ENCODE peak calls at places on chromosome 12, in six cellular contexts. One of them, this sample, is unnamed.

GRCh38 chr12:119624971-119625370 is 31.4 kb downstream of the TMEM233 start:
- DNase-seq in HepG2: no peak
- DNase-seq in GM10248: no peak
- DNase-seq in transverse colon: no peak
- DNase-seq in MM.1S: no peak
- DNase-seq in Caco-2: no peak
- DNase-seq in this sample: no peak

GRCh38 chr12:64212066-64212746 is 9.9 kb downstream of the KICS2 start:
- DNase-seq in HepG2: no peak
- DNase-seq in GM10248: no peak
- DNase-seq in transverse colon: no peak
- DNase-seq in MM.1S: no peak
- DNase-seq in Caco-2: no peak
- DNase-seq in this sample: no peak

GRCh38 chr12:26791328-26791791 is 41.6 kb downstream of the ITPR2 start:
- DNase-seq in HepG2: no peak
- DNase-seq in GM10248: no peak
- DNase-seq in transverse colon: no peak
- DNase-seq in MM.1S: no peak
- DNase-seq in Caco-2: no peak
- DNase-seq in this sample: no peak

GRCh38 chr12:22318122-22318737 is 16.3 kb downstream of the ST8SIA1 start:
- DNase-seq in HepG2: no peak
- DNase-seq in GM10248: no peak
- DNase-seq in transverse colon: no peak
- DNase-seq in MM.1S: no peak
- DNase-seq in Caco-2: no peak
- DNase-seq in this sample: no peak

GRCh38 chr12:27821259-27821973 is 41.4 kb upstream of the MANSC4 start:
- DNase-seq in HepG2: peak
- DNase-seq in GM10248: peak
- DNase-seq in transverse colon: peak
- DNase-seq in MM.1S: peak
- DNase-seq in Caco-2: peak
- DNase-seq in this sample: no peak

GRCh38 chr12:58033831-58034230 is 92.5 kb downstream of the ATP23 start:
- DNase-seq in HepG2: no peak
- DNase-seq in GM10248: no peak
- DNase-seq in transverse colon: no peak
- DNase-seq in MM.1S: no peak
- DNase-seq in Caco-2: no peak
- DNase-seq in this sample: no peak

GRCh38 chr12:41018010-41018409 is 170.1 kb upstream of the PDZRN4 start:
- DNase-seq in HepG2: peak
- DNase-seq in GM10248: no peak
- DNase-seq in transverse colon: no peak
- DNase-seq in MM.1S: no peak
- DNase-seq in Caco-2: no peak
- DNase-seq in this sample: no peak

GRCh38 chr12:118402251-118402650 is 25.9 kb downstream of the SUDS3 start:
- DNase-seq in HepG2: no peak
- DNase-seq in GM10248: no peak
- DNase-seq in transverse colon: no peak
- DNase-seq in MM.1S: no peak
- DNase-seq in Caco-2: no peak
- DNase-seq in this sample: no peak

GRCh38 chr12:68962855-68963455 is 30.0 kb upstream of the CPM start:
- DNase-seq in HepG2: no peak
- DNase-seq in GM10248: no peak
- DNase-seq in transverse colon: no peak
- DNase-seq in MM.1S: no peak
- DNase-seq in Caco-2: peak
- DNase-seq in this sample: no peak

GRCh38 chr12:123270380-123271181 is 1.1 kb downstream of the CDK2AP1 start:
- DNase-seq in HepG2: peak
- DNase-seq in GM10248: peak
- DNase-seq in transverse colon: peak
- DNase-seq in MM.1S: no peak
- DNase-seq in Caco-2: peak
- DNase-seq in this sample: no peak

GRCh38 chr12:67415473-67415872 is 146.3 kb downstream of the CAND1 start:
- DNase-seq in HepG2: peak
- DNase-seq in GM10248: peak
- DNase-seq in transverse colon: no peak
- DNase-seq in MM.1S: no peak
- DNase-seq in Caco-2: peak
- DNase-seq in this sample: no peak

GRCh38 chr12:94815958-94816357 is 165.6 kb upstream of the TMCC3 start:
- DNase-seq in HepG2: no peak
- DNase-seq in GM10248: no peak
- DNase-seq in transverse colon: no peak
- DNase-seq in MM.1S: no peak
- DNase-seq in Caco-2: no peak
- DNase-seq in this sample: no peak

GRCh38 chr12:102946042-102946441 is 11.4 kb upstream of the ASCL1 start:
- DNase-seq in HepG2: no peak
- DNase-seq in GM10248: no peak
- DNase-seq in transverse colon: no peak
- DNase-seq in MM.1S: no peak
- DNase-seq in Caco-2: no peak
- DNase-seq in this sample: no peak

GRCh38 chr12:131509706-131510105 is 201.2 kb upstream of the SFSWAP start:
- DNase-seq in HepG2: no peak
- DNase-seq in GM10248: no peak
- DNase-seq in transverse colon: no peak
- DNase-seq in MM.1S: no peak
- DNase-seq in Caco-2: no peak
- DNase-seq in this sample: no peak

GRCh38 chr12:103524238-103524875 is 28.6 kb upstream of the C12orf42 start:
- DNase-seq in HepG2: no peak
- DNase-seq in GM10248: no peak
- DNase-seq in transverse colon: no peak
- DNase-seq in MM.1S: no peak
- DNase-seq in Caco-2: no peak
- DNase-seq in this sample: no peak

GRCh38 chr12:67442896-67443295 is 173.7 kb downstream of the CAND1 start:
- DNase-seq in HepG2: no peak
- DNase-seq in GM10248: no peak
- DNase-seq in transverse colon: no peak
- DNase-seq in MM.1S: no peak
- DNase-seq in Caco-2: no peak
- DNase-seq in this sample: no peak

GRCh38 chr12:24078318-24078765 is 128.9 kb upstream of the SOX5 start:
- DNase-seq in HepG2: peak
- DNase-seq in GM10248: no peak
- DNase-seq in transverse colon: no peak
- DNase-seq in MM.1S: no peak
- DNase-seq in Caco-2: peak
- DNase-seq in this sample: no peak

GRCh38 chr12:116539361-116539771 is 19.8 kb upstream of the MAP1LC3B2 start:
- DNase-seq in HepG2: no peak
- DNase-seq in GM10248: no peak
- DNase-seq in transverse colon: no peak
- DNase-seq in MM.1S: no peak
- DNase-seq in Caco-2: no peak
- DNase-seq in this sample: no peak

GRCh38 chr12:39490500-39491276 is 47.8 kb upstream of the KIF21A start:
- DNase-seq in HepG2: no peak
- DNase-seq in GM10248: no peak
- DNase-seq in transverse colon: no peak
- DNase-seq in MM.1S: no peak
- DNase-seq in Caco-2: no peak
- DNase-seq in this sample: no peak

GRCh38 chr12:130041983-130042812 is 120.1 kb upstream of the FZD10 start:
- DNase-seq in HepG2: no peak
- DNase-seq in GM10248: no peak
- DNase-seq in transverse colon: peak
- DNase-seq in MM.1S: no peak
- DNase-seq in Caco-2: peak
- DNase-seq in this sample: no peak

GRCh38 chr12:25985296-25985992 is 27.0 kb downstream of the RASSF8 start:
- DNase-seq in HepG2: no peak
- DNase-seq in GM10248: no peak
- DNase-seq in transverse colon: no peak
- DNase-seq in MM.1S: no peak
- DNase-seq in Caco-2: no peak
- DNase-seq in this sample: no peak

GRCh38 chr12:62724947-62725447 is 210.0 kb downstream of the PPM1H start:
- DNase-seq in HepG2: peak
- DNase-seq in GM10248: no peak
- DNase-seq in transverse colon: peak
- DNase-seq in MM.1S: no peak
- DNase-seq in Caco-2: peak
- DNase-seq in this sample: no peak

GRCh38 chr12:68612245-68612644 is 1.5 kb downstream of the RAP1B start:
- DNase-seq in HepG2: no peak
- DNase-seq in GM10248: no peak
- DNase-seq in transverse colon: no peak
- DNase-seq in MM.1S: no peak
- DNase-seq in Caco-2: no peak
- DNase-seq in this sample: no peak

GRCh38 chr12:5689773-5690172 is 255.3 kb downstream of the ANO2 start:
- DNase-seq in HepG2: no peak
- DNase-seq in GM10248: no peak
- DNase-seq in transverse colon: no peak
- DNase-seq in MM.1S: no peak
- DNase-seq in Caco-2: peak
- DNase-seq in this sample: no peak
- TF ChIP-seq CTCF in HepG2: no peak
- TF ChIP-seq CTCF in GM10248: no peak
- TF ChIP-seq CTCF in transverse colon: no peak
- TF ChIP-seq CTCF in MM.1S: no peak
- TF ChIP-seq CTCF in Caco-2: peak
- TF ChIP-seq CTCF in this sample: no peak

GRCh38 chr12:100927825-100928224 is 133.2 kb downstream of the ANO4 start:
- DNase-seq in HepG2: no peak
- DNase-seq in GM10248: no peak
- DNase-seq in transverse colon: no peak
- DNase-seq in MM.1S: no peak
- DNase-seq in Caco-2: no peak
- DNase-seq in this sample: no peak

GRCh38 chr12:100926669-100927248 is 132.2 kb downstream of the ANO4 start:
- DNase-seq in HepG2: peak
- DNase-seq in GM10248: no peak
- DNase-seq in transverse colon: peak
- DNase-seq in MM.1S: no peak
- DNase-seq in Caco-2: peak
- DNase-seq in this sample: no peak
- TF ChIP-seq CTCF in HepG2: peak
- TF ChIP-seq CTCF in GM10248: peak
- TF ChIP-seq CTCF in transverse colon: no peak
- TF ChIP-seq CTCF in MM.1S: no peak
- TF ChIP-seq CTCF in Caco-2: peak
- TF ChIP-seq CTCF in this sample: peak

DNA sequence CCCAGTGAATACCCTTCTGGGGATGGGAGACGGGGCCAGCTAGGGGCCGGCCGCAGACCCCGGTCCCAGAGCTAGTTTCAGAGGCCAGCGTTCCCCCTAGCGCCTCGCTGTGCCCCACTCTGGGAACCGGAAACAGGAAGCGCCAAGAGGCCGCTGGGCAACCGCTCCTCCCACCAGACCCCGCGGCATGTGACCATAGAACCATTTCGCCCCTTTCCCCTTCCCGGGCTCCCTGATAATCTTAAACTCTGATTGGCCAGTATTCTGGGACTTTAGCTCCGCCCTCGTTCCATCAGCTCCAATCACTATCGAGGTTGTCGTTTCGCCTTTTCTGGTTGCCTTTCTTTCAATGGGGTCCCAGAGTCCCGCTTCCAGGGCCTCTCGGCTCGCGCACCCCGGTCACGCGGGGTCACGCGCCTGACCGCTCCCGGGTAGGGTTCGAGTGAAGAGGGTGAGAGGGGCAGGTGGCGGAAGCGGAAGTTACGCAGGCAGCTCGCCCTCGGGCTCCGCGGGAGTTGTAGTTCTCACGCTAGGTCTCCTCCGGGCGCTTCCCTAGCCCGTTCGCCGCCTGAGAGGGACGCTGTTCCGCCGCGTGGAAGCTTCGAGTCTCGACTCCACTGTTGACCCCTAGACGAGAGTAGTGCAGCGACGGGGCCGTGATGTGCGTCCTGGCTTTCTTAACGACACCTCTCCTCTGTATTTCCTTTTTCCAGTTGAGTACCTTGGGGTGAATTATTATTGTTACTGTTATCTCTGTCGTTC is at the start of gene M6PR:
- DNase-seq in HepG2: peak
- DNase-seq in GM10248: peak
- DNase-seq in transverse colon: peak
- DNase-seq in MM.1S: peak
- DNase-seq in Caco-2: peak
- DNase-seq in this sample: peak
- TF ChIP-seq CTCF in HepG2: peak
- TF ChIP-seq CTCF in GM10248: peak
- TF ChIP-seq CTCF in transverse colon: peak
- TF ChIP-seq CTCF in MM.1S: peak
- TF ChIP-seq CTCF in Caco-2: peak
- TF ChIP-seq CTCF in this sample: peak

GRCh38 chr12:60419986-60420385 is 824.2 kb downstream of the SLC16A7 start:
- DNase-seq in HepG2: no peak
- DNase-seq in GM10248: no peak
- DNase-seq in transverse colon: no peak
- DNase-seq in MM.1S: no peak
- DNase-seq in Caco-2: no peak
- DNase-seq in this sample: no peak

DNA sequence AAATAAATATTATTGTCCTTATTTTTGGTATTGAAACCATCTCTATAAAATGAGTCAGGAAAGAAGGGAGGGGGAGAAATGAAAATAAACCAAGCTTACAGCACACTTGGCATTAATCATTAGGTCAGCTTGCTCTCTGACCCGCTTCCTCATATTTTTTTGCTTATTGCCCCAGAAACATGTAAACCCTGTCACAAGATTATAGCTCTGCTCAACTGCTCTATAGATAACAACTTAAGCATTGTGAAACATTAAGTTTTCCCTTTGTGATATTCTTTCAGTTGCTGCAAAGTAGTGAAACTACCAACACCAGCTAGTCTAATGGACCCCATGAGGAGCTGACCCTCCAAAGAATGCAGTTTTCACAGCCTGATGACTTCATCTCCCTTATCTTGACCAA is 819.5 kb downstream of the SLC16A7 start:
- DNase-seq in HepG2: no peak
- DNase-seq in GM10248: no peak
- DNase-seq in transverse colon: no peak
- DNase-seq in MM.1S: no peak
- DNase-seq in Caco-2: no peak
- DNase-seq in this sample: no peak
- TF ChIP-seq CTCF in HepG2: no peak
- TF ChIP-seq CTCF in GM10248: no peak
- TF ChIP-seq CTCF in transverse colon: no peak
- TF ChIP-seq CTCF in MM.1S: no peak
- TF ChIP-seq CTCF in Caco-2: no peak
- TF ChIP-seq CTCF in this sample: no peak

This sample was measured in osteocyte.